ENCODE peak calls at places on chromosomes 1 and 21, in four cellular contexts. D, K, J and W are unnamed samples.

GRCh38 chr1:112011231-112011630 is 21.8 kb upstream of the KCND3 start:
- DNase-seq in J (no peak), K (peak), D (no peak), W (no peak)

GRCh38 chr1:69947837-69948236 is 257.5 kb downstream of the LRRC40 start:
- DNase-seq in D (no peak), J (no peak), K (no peak), W (peak)

GRCh38 chr1:230113605-230114241 is 46.7 kb downstream of the GALNT2 start:
- DNase-seq in J (peak), D (no peak), K (peak), W (peak)

GRCh38 chr1:47137925-47138615 is 829 bp downstream of the CYP4A22 start:
- DNase-seq in J (no peak), D (no peak), K (no peak), W (no peak)

GRCh38 chr1:25990702-25991395 is 7.0 kb downstream of the PAFAH2 start:
- DNase-seq in K (no peak), D (no peak), J (no peak), W (no peak)

GRCh38 chr21:20570824-20571232 is 427.4 kb upstream of the NCAM2 start:
- DNase-seq in K (no peak), J (no peak), D (peak), W (peak)

GRCh38 chr1:7013833-7014639 is 228.8 kb downstream of the CAMTA1 start:
- DNase-seq in K (no peak), J (peak), D (no peak), W (no peak)

GRCh38 chr1:240612811-240613210 is 856 bp upstream of the GREM2 start:
- DNase-seq in K (no peak), D (no peak), J (no peak), W (no peak)

GRCh38 chr1:204623365-204623893 is 62.1 kb downstream of the LRRN2 start:
- DNase-seq in J (no peak), K (peak), D (no peak), W (peak)